ENCODE peak calls at places on chromosomes 1 and 21, in ten cellular contexts. C is fibroblast of lung, I is DND-41, X is HCT116, N is GM23248, K is neuronal stem cell, P is IMR-90, V is keratinocyte, U is PC-9, W is MM.1S. E is an unnamed sample.

GRCh38 chr1:28064064-28064463 is 24.3 kb downstream of the EYA3 start:
- DNase-seq in C (peak; percentile 63), I (no peak), X (no peak), N (peak; percentile 67), K (no peak), P (peak; percentile 83), V (no peak), U (no peak), W (peak; percentile 61), E (no peak)

GRCh38 chr1:21537932-21538630 is 28.9 kb downstream of the ALPL start:
- DNase-seq in C (no peak), I (no peak), X (no peak), N (peak; percentile 31), K (no peak), P (no peak), V (no peak), U (no peak), W (no peak), E (no peak)

GRCh38 chr1:212752934-212753497 is 38.6 kb downstream of the NSL1 start:
- DNase-seq in C (peak; percentile 9), I (no peak), X (no peak), N (peak; percentile 67), K (no peak), P (no peak), V (no peak), U (no peak), W (peak; percentile 75), E (no peak)

GRCh38 chr1:217095050-217095622 is 371.9 kb upstream of the ESRRG start:
- DNase-seq in C (no peak), I (no peak), X (no peak), N (no peak), K (no peak), P (no peak), V (no peak), U (no peak), W (no peak), E (no peak)

GRCh38 chr1:164602480-164603093 is 43.6 kb downstream of the PBX1 start:
- DNase-seq in C (peak; percentile 86), I (no peak), X (no peak), N (peak; percentile 74), K (no peak), P (peak; percentile 52), V (no peak), U (peak; percentile 83), W (peak; percentile 57), E (no peak)

GRCh38 chr1:44103270-44104131 is 15.1 kb upstream of the KLF17 start:
- DNase-seq in C (peak; percentile 5), I (peak; percentile 9), X (peak; percentile 18), N (peak; percentile 30), K (no peak), P (no peak), V (no peak), U (no peak), W (no peak), E (no peak)

GRCh38 chr1:157277281-157277680 is 139.1 kb upstream of the ETV3 start:
- DNase-seq in C (no peak), I (no peak), X (no peak), N (no peak), K (no peak), P (no peak), V (no peak), U (no peak), W (no peak), E (no peak)

GRCh38 chr1:160117709-160118183 is 2.2 kb downstream of the ATP1A2 start:
- DNase-seq in C (peak; percentile 35), I (no peak), X (no peak), N (peak; percentile 58), K (no peak), P (peak; percentile 31), V (no peak), U (no peak), W (no peak), E (no peak)

GRCh38 chr1:6427445-6428390 is 3.1 kb downstream of the ESPN start:
- DNase-seq in C (no peak), I (no peak), X (no peak), N (no peak), K (no peak), P (no peak), V (no peak), U (peak; percentile 69), W (no peak), E (no peak)

GRCh38 chr21:15090390-15090789 is 25.6 kb upstream of the NRIP1 start:
- DNase-seq in C (no peak), I (no peak), X (no peak), N (no peak), K (no peak), P (no peak), V (no peak), U (no peak), W (no peak), E (no peak)

DNA sequence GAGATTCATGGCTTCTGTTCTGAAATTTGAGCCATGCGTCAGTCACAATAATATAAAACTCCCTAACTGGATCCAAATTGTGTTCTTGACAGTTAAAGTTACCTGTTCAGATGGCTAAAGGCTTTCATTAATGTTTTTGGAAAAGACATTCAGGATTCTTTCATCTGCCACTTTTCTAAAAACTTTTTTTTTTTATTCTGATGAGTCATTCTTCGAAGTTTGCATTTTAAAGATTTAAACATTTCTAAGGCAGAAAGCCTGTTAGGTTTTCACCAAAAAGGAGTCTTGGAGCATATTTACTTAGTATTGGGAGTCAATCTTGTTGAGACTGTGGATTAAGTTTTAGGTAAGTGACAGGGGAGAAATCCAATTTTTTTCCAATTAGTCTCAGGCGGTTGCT is 18.9 kb upstream of the SDC3 start:
- DNase-seq in C (no peak), I (no peak), X (no peak), N (no peak), K (no peak), P (no peak), V (no peak), U (no peak), W (no peak), E (no peak)
- H2AFZ ChIP-seq in C (no peak overlapping the region), I (no peak overlapping the region), X (no peak overlapping the region), N (no peak overlapping the region), K (no peak overlapping the region), P (no peak overlapping the region), V (no peak overlapping the region), U (no peak overlapping the region), W (no peak overlapping the region), E (no peak overlapping the region)

GRCh38 chr1:40495315-40495903 is 13.2 kb upstream of the EXO5 start:
- DNase-seq in C (peak; percentile 7), I (no peak), X (no peak), N (no peak), K (no peak), P (no peak), V (no peak), U (no peak), W (no peak), E (no peak)
- H3K9me3 ChIP-seq in C (peaks cover 1% of the 10 kb centered on the region), I (peaks cover 47% of the 10 kb centered on the region), X (peaks cover 21% of the 10 kb centered on the region), N (peaks cover 3% of the 10 kb centered on the region), K (peaks cover 8% of the 10 kb centered on the region), P (peaks cover 46% of the 10 kb centered on the region), V (peaks cover 9% of the 10 kb centered on the region), U (peaks cover 66% of the 10 kb centered on the region), W (peaks cover 3% of the 10 kb centered on the region), E (peaks cover 49% of the 10 kb centered on the region)

GRCh38 chr1:8458607-8459006 is 140.7 kb downstream of the SLC45A1 start:
- DNase-seq in C (no peak), I (no peak), X (no peak), N (no peak), K (no peak), P (no peak), V (no peak), U (no peak), W (no peak), E (no peak)

GRCh38 chr1:8456306-8456912 is 138.5 kb downstream of the SLC45A1 start:
- DNase-seq in C (peak; percentile 85), I (no peak), X (no peak), N (peak; percentile 93), K (no peak), P (peak; percentile 82), V (no peak), U (peak; percentile 55), W (no peak), E (peak; percentile 12)

GRCh38 chr1:8457771-8458409 is 140.0 kb downstream of the SLC45A1 start:
- DNase-seq in C (no peak), I (no peak), X (no peak), N (no peak), K (no peak), P (no peak), V (no peak), U (no peak), W (no peak), E (no peak)

GRCh38 chr1:8456991-8457390 is 139.1 kb downstream of the SLC45A1 start:
- DNase-seq in C (no peak), I (no peak), X (no peak), N (no peak), K (no peak), P (no peak), V (no peak), U (no peak), W (no peak), E (no peak)

DNA sequence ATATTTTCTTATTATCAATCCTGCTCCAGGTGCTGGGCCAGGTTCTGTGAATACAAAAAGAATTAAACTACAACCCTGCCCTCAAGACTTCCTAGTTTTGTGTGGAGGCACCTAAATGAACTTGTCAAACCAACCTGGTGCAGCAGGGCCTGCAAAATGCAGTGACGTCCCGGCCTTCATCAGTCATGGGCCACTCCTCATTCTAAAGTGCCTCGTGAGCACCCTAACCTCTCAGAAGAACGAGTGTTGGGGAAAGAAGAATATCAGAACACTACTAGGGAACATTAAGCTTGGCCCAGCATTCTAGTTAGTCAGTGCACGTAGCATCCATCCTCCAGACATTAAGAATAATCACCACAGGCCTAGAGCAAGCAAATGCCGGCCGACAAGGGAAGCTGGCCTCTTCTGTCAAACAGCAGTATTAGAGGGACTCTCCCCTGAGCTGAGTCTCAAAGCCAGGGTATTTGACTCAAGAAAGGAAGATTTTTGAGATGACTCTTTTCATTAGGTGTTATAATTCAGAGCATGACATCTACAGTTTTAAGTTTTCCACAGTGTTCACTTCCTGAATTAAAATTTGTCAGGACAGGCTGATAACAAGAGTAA is 137.9 kb downstream of the SLC45A1 start:
- DNase-seq in C (no peak), I (no peak), X (no peak), N (peak; percentile 56), K (no peak), P (peak; percentile 31), V (no peak), U (no peak), W (no peak), E (peak; percentile 38)
- H2AFZ ChIP-seq in C (no peak overlapping the region), I (no peak overlapping the region), X (no peak overlapping the region), N (peak overlapping the region; percentile 25), K (no peak overlapping the region), P (no peak overlapping the region), V (no peak overlapping the region), U (no peak overlapping the region), W (no peak overlapping the region), E (no peak overlapping the region)

DNA sequence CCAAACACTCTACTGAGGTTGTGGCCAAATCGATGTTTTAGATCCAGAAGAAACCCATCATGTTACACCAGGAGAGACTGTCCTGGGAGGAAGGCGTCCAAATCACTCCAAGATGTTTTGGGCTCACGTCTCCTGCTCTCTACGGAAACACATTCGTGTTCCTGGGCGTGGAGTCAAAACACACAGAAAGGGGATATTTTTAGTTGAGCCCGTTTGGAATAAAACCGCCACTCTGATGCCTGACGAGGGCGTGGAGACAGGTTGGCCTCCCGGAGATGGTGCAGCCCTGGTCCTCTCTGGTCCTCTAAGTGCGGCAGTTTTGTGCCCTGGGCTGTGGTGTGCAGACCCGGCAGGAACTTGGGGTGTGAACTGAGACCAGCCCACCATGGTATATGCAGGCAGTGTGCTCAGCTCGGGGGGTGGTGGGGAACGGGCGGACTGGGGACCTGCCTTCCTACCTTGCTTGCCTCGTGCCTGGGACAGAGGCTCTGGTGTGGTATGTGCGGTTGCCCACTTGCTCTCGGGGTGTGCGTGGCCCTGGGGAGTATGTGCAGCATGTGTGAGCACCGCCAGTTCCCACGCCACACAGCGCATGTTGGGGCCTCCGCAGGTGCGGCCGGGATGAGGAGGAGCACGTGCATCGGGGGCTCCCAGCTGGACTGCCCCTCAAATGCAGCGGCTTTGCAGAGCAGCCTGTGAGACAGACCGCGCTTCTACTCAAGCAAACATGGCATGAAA is 93.1 kb upstream of the ACTRT2 start:
- DNase-seq in C (no peak), I (no peak), X (no peak), N (no peak), K (no peak), P (no peak), V (no peak), U (no peak), W (no peak), E (no peak)
- H3K9me3 ChIP-seq in C (no peaks in the 10 kb centered on the region), I (no peaks in the 10 kb centered on the region), X (no peaks in the 10 kb centered on the region), N (no peaks in the 10 kb centered on the region), K (peaks cover 4% of the 10 kb centered on the region), P (peaks cover 75% of the 10 kb centered on the region), V (peaks cover 16% of the 10 kb centered on the region), U (no peaks in the 10 kb centered on the region), W (no peaks in the 10 kb centered on the region), E (no peaks in the 10 kb centered on the region)

E was measured in Karpas-422.